ENCODE peak calls at places on chromosome 5, in six cellular contexts. O is IMR-90; Q is left lung; T is CD8-positive, alpha-beta memory T cell; X is heart right ventricle; U is CD4-positive, alpha-beta T cell. I is an unnamed sample. For H3K9me3, the result is how much of the 10 kb centered on the place peaks cover.

GRCh38 chr5:29337030-29337429 is 1856.5 kb upstream of the CDH6 start:
- DNase-seq in O (no peak), Q (no peak), T (no peak), X (no peak), U (no peak), I (no peak)

GRCh38 chr5:96155156-96155555 is 193.5 kb upstream of the ELL2 start:
- DNase-seq in O (no peak), Q (no peak), T (no peak), X (no peak), U (no peak), I (no peak)

GRCh38 chr5:158869092-158869491 is 230.6 kb downstream of the EBF1 start:
- DNase-seq in O (no peak), Q (no peak), T (no peak), X (no peak), U (no peak), I (no peak)

GRCh38 chr5:139759219-139759721 is 36.3 kb upstream of the PSD2 start:
- DNase-seq in O (no peak), Q (no peak), T (no peak), X (no peak), U (no peak), I (no peak)

GRCh38 chr5:159641371-159642039 is 274.8 kb upstream of the ADRA1B start:
- DNase-seq in O (no peak), Q (no peak), T (no peak), X (peak), U (no peak), I (no peak)

GRCh38 chr5:16615737-16616535 is 861 bp downstream of the RETREG1 start:
- DNase-seq in O (no peak), Q (no peak), T (no peak), X (no peak), U (no peak), I (no peak)

GRCh38 chr5:166324372-166324771 is 1967.1 kb upstream of the WWC1 start:
- DNase-seq in O (no peak), Q (no peak), T (no peak), X (no peak), U (no peak), I (no peak)

GRCh38 chr5:151158287-151158661 is 695 bp upstream of the ANXA6 start:
- DNase-seq in O (no peak), Q (no peak), T (no peak), X (no peak), U (no peak), I (no peak)

GRCh38 chr5:137400571-137400970 is 98.6 kb downstream of the SPOCK1 start:
- DNase-seq in O (no peak), Q (no peak), T (no peak), X (no peak), U (no peak), I (no peak)

GRCh38 chr5:39427633-39428032 is 2.9 kb upstream of the DAB2 start:
- DNase-seq in O (no peak), Q (no peak), T (no peak), X (no peak), U (no peak), I (no peak)

GRCh38 chr5:8839361-8840055 is 706.4 kb downstream of the SEMA5A start:
- DNase-seq in O (no peak), Q (no peak), T (no peak), X (no peak), U (no peak), I (no peak)

GRCh38 chr5:38434981-38435710 is 121.3 kb downstream of the LIFR start:
- DNase-seq in O (peak), Q (no peak), T (no peak), X (no peak), U (no peak), I (no peak)

GRCh38 chr5:2695200-2695891 is 56.1 kb downstream of the IRX2 start:
- DNase-seq in O (no peak), Q (no peak), T (no peak), X (no peak), U (no peak), I (no peak)

GRCh38 chr5:95697781-95698681 is 15.2 kb upstream of the SPATA9 start:
- DNase-seq in O (no peak), Q (no peak), T (no peak), X (no peak), U (no peak), I (no peak)

GRCh38 chr5:89967806-89968444 is 441.6 kb downstream of the CETN3 start:
- DNase-seq in O (no peak), Q (no peak), T (no peak), X (no peak), U (no peak), I (no peak)

GRCh38 chr5:95738069-95738468 is 6.9 kb downstream of the RHOBTB3 start:
- DNase-seq in O (no peak), Q (no peak), T (no peak), X (no peak), U (no peak), I (no peak)

GRCh38 chr5:175887463-175887862 is 16.1 kb downstream of the CPLX2 start:
- DNase-seq in O (no peak), Q (no peak), T (no peak), X (no peak), U (no peak), I (no peak)

GRCh38 chr5:27876071-27876470 is 837.7 kb upstream of the CDH9 start:
- DNase-seq in O (no peak), Q (no peak), T (no peak), X (no peak), U (no peak), I (no peak)

GRCh38 chr5:149823350-149823749 is 93.2 kb downstream of the PPARGC1B start:
- DNase-seq in O (no peak), Q (no peak), T (no peak), X (no peak), U (no peak), I (no peak)

GRCh38 chr5:1654786-1655495 is 131.2 kb upstream of the LPCAT1 start:
- DNase-seq in O (no peak), Q (no peak), T (no peak), X (no peak), U (no peak), I (no peak)

GRCh38 chr5:169641253-169641652 is 4.2 kb downstream of the DOCK2 start:
- DNase-seq in O (peak), Q (no peak), T (no peak), X (no peak), U (no peak), I (no peak)

GRCh38 chr5:134046801-134047707 is 42.3 kb upstream of the VDAC1 start:
- DNase-seq in O (no peak), Q (no peak), T (no peak), X (no peak), U (no peak), I (no peak)

GRCh38 chr5:5139358-5140050 is 626 bp upstream of the ADAMTS16 start:
- DNase-seq in O (no peak), Q (no peak), T (no peak), X (peak), U (no peak), I (no peak)

GRCh38 chr5:117519957-117520500 is 945.4 kb upstream of the SEMA6A start:
- DNase-seq in O (no peak), Q (no peak), T (no peak), X (no peak), U (no peak), I (no peak)

GRCh38 chr5:145536133-145536532 is 299.0 kb downstream of the PRELID2 start:
- DNase-seq in O (peak), Q (no peak), T (no peak), X (no peak), U (no peak), I (no peak)

GRCh38 chr5:156096259-156096658 is 230.7 kb upstream of the SGCD start:
- DNase-seq in O (peak), Q (no peak), T (no peak), X (no peak), U (no peak), I (no peak)

GRCh38 chr5:19865336-19866087 is 122.5 kb downstream of the CDH18 start:
- DNase-seq in O (no peak), Q (no peak), T (no peak), X (no peak), U (no peak), I (no peak)

GRCh38 chr5:105684799-105685198 is 1985.9 kb downstream of the EFNA5 start:
- DNase-seq in O (no peak), Q (no peak), T (no peak), X (no peak), U (no peak), I (no peak)

GRCh38 chr5:176880393-176881020 is 18.6 kb downstream of the HK3 start:
- DNase-seq in O (no peak), Q (no peak), T (no peak), X (no peak), U (no peak), I (no peak)

GRCh38 chr5:159773062-159773924 is 143.0 kb upstream of the ADRA1B start:
- DNase-seq in O (peak), Q (peak), T (peak), X (peak), U (peak), I (peak)

GRCh38 chr5:110815916-110816605 is 77.3 kb downstream of the SLC25A46 start:
- DNase-seq in O (peak), Q (no peak), T (no peak), X (no peak), U (no peak), I (no peak)
- H3K9me3 ChIP-seq in O (under half), Q (under half), T (under half), X (under half), U (under half), I (under half)

GRCh38 chr5:179294131-179294780 is 51.0 kb downstream of the ADAMTS2 start:
- DNase-seq in O (no peak), Q (peak), T (no peak), X (peak), U (no peak), I (no peak)
- H3K9me3 ChIP-seq in O (under half), Q (under half), T (under half), X (under half), U (under half), I (under half)

GRCh38 chr5:18197734-18198133 is 563.5 kb downstream of the TAF11L14 start:
- DNase-seq in O (no peak), Q (no peak), T (no peak), X (no peak), U (no peak), I (no peak)
- H3K9me3 ChIP-seq in O (under half), Q (under half), T (under half), X (under half), U (under half), I (under half)

DNA sequence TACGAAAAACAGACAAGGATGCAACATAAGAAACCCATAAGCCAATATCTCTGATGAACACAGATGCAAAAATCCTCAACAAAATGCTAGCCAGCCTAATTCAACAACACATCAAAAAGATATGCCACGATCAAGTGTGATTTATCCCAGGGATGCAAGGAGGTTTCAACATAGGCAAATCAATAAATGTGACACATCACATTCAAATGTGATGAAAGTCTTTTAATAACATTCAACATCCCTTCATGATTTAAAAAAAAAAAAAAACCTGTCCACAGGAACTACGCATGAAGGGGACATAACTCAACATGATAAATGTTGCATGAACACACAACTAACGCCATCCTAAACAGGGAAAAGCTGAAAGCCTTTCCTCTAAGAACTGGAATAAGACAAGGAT is 102.2 kb downstream of the PLPP1 start:
- DNase-seq in O (no peak), Q (no peak), T (no peak), X (no peak), U (no peak), I (no peak)
- H3K9me3 ChIP-seq in O (under half), Q (under half), T (under half), X (under half), U (under half), I (under half)

DNA sequence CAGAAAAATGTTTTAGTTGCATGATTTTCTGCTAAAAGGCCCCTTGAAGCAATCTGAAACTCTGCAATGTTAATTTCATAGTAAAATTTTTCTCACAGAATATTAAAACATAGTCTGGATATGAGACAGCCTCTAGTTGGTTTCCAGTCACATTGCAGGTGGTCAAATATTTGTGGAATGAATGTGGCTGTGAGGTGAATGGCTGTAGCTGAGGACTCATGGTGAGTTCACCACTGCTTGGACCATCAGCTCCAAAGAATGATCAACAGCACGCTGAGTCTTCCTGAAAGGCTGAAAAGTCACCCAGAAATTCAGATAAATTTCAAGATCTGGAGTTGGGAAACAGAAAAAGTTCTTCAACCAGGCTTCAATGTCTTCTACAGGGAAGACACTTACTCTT is 79.8 kb downstream of the MAT2B start:
- DNase-seq in O (peak), Q (no peak), T (no peak), X (no peak), U (no peak), I (no peak)
- H3K9me3 ChIP-seq in O (under half), Q (under half), T (under half), X (under half), U (under half), I (under half)

DNA sequence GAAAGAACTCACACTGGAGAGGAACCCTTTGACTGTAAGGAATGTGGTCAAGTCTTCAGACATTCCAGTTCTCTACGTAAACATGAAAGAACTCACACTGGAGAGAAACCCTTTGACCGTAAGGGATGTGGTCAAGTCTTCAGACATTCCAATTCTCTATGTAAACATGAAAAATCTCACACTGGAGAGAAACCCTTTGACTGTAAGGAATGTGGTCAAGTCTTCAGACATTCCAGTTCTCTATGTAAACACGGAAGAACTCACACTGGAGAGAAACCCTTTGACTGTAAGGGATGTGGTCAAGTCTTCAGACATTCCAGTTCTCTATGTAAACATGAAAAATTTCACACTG is 32.6 kb downstream of the MAPK9 start:
- DNase-seq in O (peak), Q (no peak), T (no peak), X (no peak), U (no peak), I (no peak)
- H3K9me3 ChIP-seq in O (half or more), Q (half or more), T (half or more), X (half or more), U (half or more), I (under half)

DNA sequence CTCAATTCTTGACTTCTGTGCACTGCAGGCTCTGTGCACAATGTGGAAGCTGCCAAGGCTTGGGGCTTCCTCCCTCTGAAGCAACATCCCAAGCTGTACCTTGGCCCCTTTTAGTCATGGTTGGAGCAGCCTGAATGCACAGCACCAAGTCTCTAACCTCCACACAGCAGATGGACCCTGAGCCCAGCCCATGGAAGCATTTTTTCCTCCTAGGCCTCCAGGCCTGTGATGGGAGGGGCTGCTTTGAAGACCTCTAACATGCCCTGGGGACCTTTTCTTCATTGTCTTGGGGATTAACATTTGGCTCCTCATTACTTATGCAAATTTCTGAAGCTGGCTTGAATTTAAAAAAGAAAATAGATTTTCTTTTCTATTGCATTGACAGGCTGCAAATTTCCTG is 385.8 kb downstream of the LRRC70 start:
- DNase-seq in O (no peak), Q (no peak), T (no peak), X (no peak), U (no peak), I (no peak)
- H3K9me3 ChIP-seq in O (under half), Q (under half), T (under half), X (under half), U (under half), I (under half)

DNA sequence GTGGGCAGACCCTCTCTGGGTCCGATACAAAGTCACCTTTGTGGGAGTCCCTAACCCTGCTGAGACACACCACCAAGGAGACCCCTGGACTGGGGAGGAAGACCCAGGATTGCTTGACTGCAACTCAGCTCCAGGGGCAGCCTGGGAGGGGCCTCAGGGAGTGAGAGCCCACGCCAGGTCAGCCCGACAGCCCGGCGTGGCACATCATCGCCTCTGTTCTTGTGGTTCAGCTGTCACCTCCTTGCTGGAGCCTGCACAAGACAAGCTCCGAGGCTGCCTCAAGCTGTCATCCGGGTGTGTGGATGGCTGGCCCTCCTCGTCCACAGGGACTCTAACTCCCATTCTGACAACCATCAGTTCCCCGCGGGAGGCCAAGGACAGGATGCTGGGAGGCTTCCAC is 133.6 kb downstream of the ZNF354C start:
- DNase-seq in O (no peak), Q (peak), T (no peak), X (no peak), U (no peak), I (no peak)
- H3K9me3 ChIP-seq in O (under half), Q (under half), T (under half), X (under half), U (under half), I (under half)

GRCh38 chr5:141398608-141399007 is 861 bp downstream of the PCDHGB5 start:
- DNase-seq in O (no peak), Q (no peak), T (no peak), X (no peak), U (no peak), I (no peak)
- H3K9me3 ChIP-seq in O (under half), Q (half or more), T (under half), X (half or more), U (under half), I (under half)